ENCODE peak calls at places on chromosomes 12 and 14, in four cellular contexts. One of them, this sample, is unnamed.

GRCh38 chr12:104942075-104942474 is 16.0 kb downstream of the SLC41A2 start:
- DNase-seq in endothelial cell of umbilical vein: no peak
- DNase-seq in K562: no peak
- DNase-seq in H1: no peak
- DNase-seq in this sample: no peak

GRCh38 chr14:55411426-55412389 is at the start of gene ATG14:
- DNase-seq in K562: peak; percentile 89
- DNase-seq in endothelial cell of umbilical vein: peak; percentile 90
- DNase-seq in H1: no peak
- DNase-seq in this sample: no peak

GRCh38 chr12:120290541-120291312 is 976 bp downstream of the RNU4-2 start:
- DNase-seq in endothelial cell of umbilical vein: peak; percentile 22
- DNase-seq in H1: no peak
- DNase-seq in K562: peak; percentile 29
- DNase-seq in this sample: no peak

GRCh38 chr12:103503546-103504480 is 8.0 kb upstream of the C12orf42 start:
- DNase-seq in endothelial cell of umbilical vein: no peak
- DNase-seq in H1: no peak
- DNase-seq in K562: peak; percentile 12
- DNase-seq in this sample: no peak

GRCh38 chr14:68199465-68200145 is 380.0 kb downstream of the RAD51B start:
- DNase-seq in K562: no peak
- DNase-seq in endothelial cell of umbilical vein: peak; percentile 97
- DNase-seq in H1: peak; percentile 2
- DNase-seq in this sample: no peak

GRCh38 chr12:96121271-96121711 is 72.9 kb upstream of the ELK3 start:
- DNase-seq in K562: no peak
- DNase-seq in endothelial cell of umbilical vein: peak; percentile 32
- DNase-seq in H1: no peak
- DNase-seq in this sample: no peak

GRCh38 chr14:23385840-23386657 is 9.2 kb downstream of the CMTM5 start:
- DNase-seq in endothelial cell of umbilical vein: no peak
- DNase-seq in H1: no peak
- DNase-seq in K562: no peak
- DNase-seq in this sample: no peak

GRCh38 chr12:77299001-77299400 is 233.6 kb upstream of the E2F7 start:
- DNase-seq in endothelial cell of umbilical vein: no peak
- DNase-seq in H1: no peak
- DNase-seq in K562: no peak
- DNase-seq in this sample: no peak

GRCh38 chr12:53937099-53937498 is 1.5 kb upstream of the HOXC13 start:
- DNase-seq in H1: no peak
- DNase-seq in endothelial cell of umbilical vein: no peak
- DNase-seq in K562: no peak
- DNase-seq in this sample: no peak
- H3K27ac ChIP-seq in H1: no peak overlapping the region
- H3K27ac ChIP-seq in endothelial cell of umbilical vein: no peak overlapping the region
- H3K27ac ChIP-seq in K562: no peak overlapping the region
- H3K27ac ChIP-seq in this sample: no peak overlapping the region

GRCh38 chr12:53960187-53961024 is 5.7 kb downstream of the HOXC12 start:
- DNase-seq in K562: no peak
- DNase-seq in endothelial cell of umbilical vein: no peak
- DNase-seq in H1: no peak
- DNase-seq in this sample: no peak
- TF ChIP-seq EZH2 in K562: no peak
- TF ChIP-seq EZH2 in endothelial cell of umbilical vein: peak; percentile 88
- TF ChIP-seq EZH2 in H1: peak; percentile 93
- TF ChIP-seq EZH2 in this sample: no peak

DNA sequence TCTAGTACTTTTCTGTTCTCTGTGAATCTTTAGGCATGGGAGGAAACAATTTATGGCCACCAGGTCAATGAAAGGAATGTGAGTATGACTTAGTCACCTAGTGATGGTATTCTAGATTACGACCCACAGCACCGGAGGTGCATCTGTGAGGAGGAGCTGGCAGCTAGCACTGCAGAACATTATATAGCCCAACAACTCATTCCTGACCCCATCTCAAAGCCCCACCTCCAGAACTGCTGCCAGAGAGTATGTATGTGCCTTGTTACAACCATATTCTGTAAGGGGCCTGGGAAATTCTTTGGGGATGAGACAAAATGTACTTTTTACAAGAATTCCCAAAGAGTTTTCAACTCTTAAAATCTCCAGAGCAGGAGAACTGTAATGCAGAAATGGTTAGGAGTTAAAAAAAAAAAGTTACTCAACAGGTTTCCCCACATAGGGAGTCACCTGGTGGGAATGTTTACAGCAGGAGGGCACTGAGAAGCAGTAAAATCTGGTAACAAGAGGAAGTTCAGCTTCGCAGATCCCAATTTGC is 34.9 kb upstream of the CERS5 start:
- DNase-seq in endothelial cell of umbilical vein: peak; percentile 81
- DNase-seq in H1: no peak
- DNase-seq in K562: no peak
- DNase-seq in this sample: no peak
- TF ChIP-seq POLR2AphosphoS5 in endothelial cell of umbilical vein: peak; percentile 94
- TF ChIP-seq POLR2AphosphoS5 in H1: no peak
- TF ChIP-seq POLR2AphosphoS5 in K562: no peak
- TF ChIP-seq POLR2AphosphoS5 in this sample: no peak

GRCh38 chr12:106136263-106136662 is 2.5 kb downstream of the NUAK1 start:
- DNase-seq in H1: peak; percentile 79
- DNase-seq in K562: peak; percentile 67
- DNase-seq in endothelial cell of umbilical vein: peak; percentile 90
- DNase-seq in this sample: peak; percentile 64
- H3K27ac ChIP-seq in H1: no peak overlapping the region
- H3K27ac ChIP-seq in K562: no peak overlapping the region
- H3K27ac ChIP-seq in endothelial cell of umbilical vein: peak overlapping the region; percentile 77
- H3K27ac ChIP-seq in this sample: no peak overlapping the region

DNA sequence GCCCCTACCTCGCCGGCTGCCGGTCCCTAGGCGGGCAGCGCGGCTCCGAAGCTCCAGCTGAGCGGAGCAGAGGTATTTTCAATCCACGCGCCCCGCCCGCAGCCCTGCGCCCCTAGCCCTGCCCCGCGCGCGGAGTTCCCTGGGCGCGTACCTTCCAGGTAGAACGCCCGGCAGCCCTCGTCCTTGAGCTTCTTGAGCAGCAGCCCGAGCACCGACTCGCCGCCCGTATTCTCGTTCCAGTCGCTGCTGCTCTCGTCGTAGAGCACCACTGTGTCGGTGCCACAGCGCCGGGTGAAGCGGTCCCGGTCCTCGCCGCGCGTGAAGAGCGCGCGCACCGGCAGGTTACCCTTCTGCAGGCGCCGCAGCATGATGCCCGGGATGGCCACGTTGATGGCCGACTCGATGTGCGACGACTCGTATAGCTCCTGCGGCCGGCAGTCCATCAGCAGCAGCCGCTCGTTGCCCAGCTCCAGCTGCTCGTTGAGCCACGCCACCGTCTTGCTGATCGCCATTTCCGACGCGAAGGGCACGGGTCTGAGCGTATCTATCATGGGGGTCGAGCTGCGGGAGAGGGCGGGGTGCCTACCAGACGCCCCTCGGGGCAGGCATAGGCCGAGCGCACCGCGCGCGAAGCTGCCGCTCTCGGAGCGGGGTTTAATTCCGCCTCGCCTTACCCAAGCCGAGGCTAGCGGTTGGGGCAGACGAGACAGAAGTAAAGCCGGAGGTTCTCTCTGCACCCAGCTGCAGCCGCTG is 636 bp downstream of the DUSP6 start:
- DNase-seq in endothelial cell of umbilical vein: no peak
- DNase-seq in H1: no peak
- DNase-seq in K562: no peak
- DNase-seq in this sample: no peak
- TF ChIP-seq EZH2 in endothelial cell of umbilical vein: no peak
- TF ChIP-seq EZH2 in H1: peak; percentile 62
- TF ChIP-seq EZH2 in K562: no peak
- TF ChIP-seq EZH2 in this sample: no peak

GRCh38 chr12:116528498-116528897 is 30.7 kb upstream of the MAP1LC3B2 start:
- DNase-seq in endothelial cell of umbilical vein: no peak
- DNase-seq in K562: no peak
- DNase-seq in H1: no peak
- DNase-seq in this sample: no peak

GRCh38 chr12:116525418-116526001 is 33.7 kb upstream of the MAP1LC3B2 start:
- DNase-seq in H1: no peak
- DNase-seq in endothelial cell of umbilical vein: peak; percentile 74
- DNase-seq in K562: no peak
- DNase-seq in this sample: no peak

GRCh38 chr12:116528067-116528466 is 31.1 kb upstream of the MAP1LC3B2 start:
- DNase-seq in H1: no peak
- DNase-seq in K562: no peak
- DNase-seq in endothelial cell of umbilical vein: peak; percentile 47
- DNase-seq in this sample: no peak

GRCh38 chr12:116524311-116524710 is 34.9 kb upstream of the MAP1LC3B2 start:
- DNase-seq in K562: no peak
- DNase-seq in endothelial cell of umbilical vein: no peak
- DNase-seq in H1: no peak
- DNase-seq in this sample: no peak

GRCh38 chr12:116524964-116525379 is 34.2 kb upstream of the MAP1LC3B2 start:
- DNase-seq in K562: no peak
- DNase-seq in endothelial cell of umbilical vein: no peak
- DNase-seq in H1: no peak
- DNase-seq in this sample: no peak
- TF ChIP-seq POLR2AphosphoS5 in K562: no peak
- TF ChIP-seq POLR2AphosphoS5 in endothelial cell of umbilical vein: no peak
- TF ChIP-seq POLR2AphosphoS5 in H1: no peak
- TF ChIP-seq POLR2AphosphoS5 in this sample: no peak

GRCh38 chr12:107780298-107780697 is 5.8 kb downstream of the ASCL4 start:
- DNase-seq in K562: no peak
- DNase-seq in endothelial cell of umbilical vein: no peak
- DNase-seq in H1: no peak
- DNase-seq in this sample: no peak
- H3K27ac ChIP-seq in K562: no peak overlapping the region
- H3K27ac ChIP-seq in endothelial cell of umbilical vein: no peak overlapping the region
- H3K27ac ChIP-seq in H1: no peak overlapping the region
- H3K27ac ChIP-seq in this sample: no peak overlapping the region

GRCh38 chr14:60653709-60654161 is 4.5 kb upstream of the SIX1 start:
- DNase-seq in H1: no peak
- DNase-seq in K562: no peak
- DNase-seq in endothelial cell of umbilical vein: no peak
- DNase-seq in this sample: no peak
- TF ChIP-seq EZH2 in H1: peak; percentile 24
- TF ChIP-seq EZH2 in K562: no peak
- TF ChIP-seq EZH2 in endothelial cell of umbilical vein: no peak
- TF ChIP-seq EZH2 in this sample: no peak

GRCh38 chr12:7108042-7108927 is 729 bp downstream of the C1RL start:
- DNase-seq in K562: peak; percentile 80
- DNase-seq in H1: no peak
- DNase-seq in endothelial cell of umbilical vein: peak; percentile 28
- DNase-seq in this sample: no peak
- TF ChIP-seq POLR2AphosphoS5 in K562: peak; percentile 63
- TF ChIP-seq POLR2AphosphoS5 in H1: peak; percentile 55
- TF ChIP-seq POLR2AphosphoS5 in endothelial cell of umbilical vein: peak; percentile 65
- TF ChIP-seq POLR2AphosphoS5 in this sample: no peak